ENCODE peak calls at places on chromosomes 16 and 17, in four cellular contexts. K, A, H and E are unnamed samples.

GRCh38 chr17:30091771-30092170 is 24.8 kb upstream of the NSRP1 start:
- DNase-seq in K (no peak), H (no peak), A (peak), E (no peak)

GRCh38 chr17:35079547-35079946 is 16.0 kb upstream of the RFFL start:
- DNase-seq in H (no peak), A (no peak), K (no peak), E (no peak)

GRCh38 chr17:68821860-68822693 is 133.1 kb downstream of the ABCA8 start:
- DNase-seq in H (no peak), K (no peak), A (peak), E (peak)

GRCh38 chr16:17032332-17032731 is 438.4 kb downstream of the XYLT1 start:
- DNase-seq in H (no peak), A (no peak), K (no peak), E (no peak)

GRCh38 chr17:61431594-61432311 is 20.5 kb upstream of the TBX4 start:
- DNase-seq in K (no peak), A (no peak), H (no peak), E (no peak)

GRCh38 chr16:66656547-66656946 is 40.0 kb downstream of the CMTM4 start:
- DNase-seq in K (no peak), H (no peak), A (no peak), E (no peak)

GRCh38 chr16:86566601-86566965 is at the start of gene FOXC2:
- DNase-seq in A (peak), H (peak), K (no peak), E (peak)

GRCh38 chr16:72856797-72857196 is 191.1 kb downstream of the ZFHX3 start:
- DNase-seq in H (no peak), K (no peak), A (no peak), E (no peak)

GRCh38 chr16:28910046-28911031 is 14.7 kb downstream of the RABEP2 start:
- DNase-seq in K (no peak), A (no peak), H (no peak), E (no peak)

GRCh38 chr17:34098712-34099111 is 156.4 kb upstream of the CCL2 start:
- DNase-seq in K (no peak), A (no peak), H (no peak), E (no peak)

GRCh38 chr16:3022697-3023414 is 886 bp downstream of the HCFC1R1 start:
- DNase-seq in A (no peak), K (no peak), H (no peak), E (no peak)

GRCh38 chr17:49191917-49192741 is 18.2 kb downstream of the GNGT2 start:
- DNase-seq in A (peak), H (peak), K (peak), E (peak)
- TF ChIP-seq CTCF in A (peak), H (no peak), K (peak), E (no peak)

GRCh38 chr16:15888072-15888976 is at the start of gene CEP20:
- DNase-seq in A (peak), K (peak), H (peak), E (peak)
- TF ChIP-seq CTCF in A (peak), K (peak), H (no peak), E (no peak)

DNA sequence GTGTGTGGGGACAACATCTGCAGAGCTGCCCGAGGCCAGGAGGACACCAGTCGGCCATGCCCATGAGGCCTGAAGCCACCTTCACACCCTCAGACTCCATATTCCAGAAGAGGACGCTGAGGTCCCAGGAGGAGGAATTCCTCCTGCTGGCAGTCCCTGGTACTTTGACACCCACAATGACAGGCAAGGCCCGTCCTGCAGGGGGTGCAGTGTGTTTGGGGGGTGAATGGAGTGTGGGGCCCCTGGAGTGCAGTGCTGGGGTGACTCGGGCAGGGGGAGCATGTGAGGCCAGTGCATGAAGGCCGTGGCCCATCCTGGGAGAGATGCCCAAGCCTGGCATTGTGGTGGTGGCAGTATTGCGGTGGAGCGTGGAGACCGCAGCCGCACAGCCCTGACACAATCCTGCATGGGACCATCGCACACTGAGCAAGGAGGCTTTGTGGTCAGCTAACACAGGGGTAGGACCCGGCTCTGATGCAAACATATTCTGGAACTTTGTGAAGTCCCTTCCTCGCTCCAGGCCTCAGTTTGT is 52.2 kb downstream of the ZDHHC7 start:
- DNase-seq in A (no peak), H (no peak), K (no peak), E (no peak)
- TF ChIP-seq CTCF in A (peak), H (no peak), K (no peak), E (no peak)

GRCh38 chr17:6575596-6575988 is 19.2 kb upstream of the PITPNM3 start:
- DNase-seq in A (no peak), K (no peak), H (no peak), E (no peak)

GRCh38 chr17:6573982-6574688 is 17.8 kb upstream of the PITPNM3 start:
- DNase-seq in A (no peak), H (no peak), K (no peak), E (no peak)

GRCh38 chr17:6576038-6576437 is 19.7 kb upstream of the PITPNM3 start:
- DNase-seq in H (no peak), K (no peak), A (no peak), E (no peak)

GRCh38 chr17:6572997-6573396 is 16.6 kb upstream of the PITPNM3 start:
- DNase-seq in H (no peak), A (no peak), K (no peak), E (no peak)

DNA sequence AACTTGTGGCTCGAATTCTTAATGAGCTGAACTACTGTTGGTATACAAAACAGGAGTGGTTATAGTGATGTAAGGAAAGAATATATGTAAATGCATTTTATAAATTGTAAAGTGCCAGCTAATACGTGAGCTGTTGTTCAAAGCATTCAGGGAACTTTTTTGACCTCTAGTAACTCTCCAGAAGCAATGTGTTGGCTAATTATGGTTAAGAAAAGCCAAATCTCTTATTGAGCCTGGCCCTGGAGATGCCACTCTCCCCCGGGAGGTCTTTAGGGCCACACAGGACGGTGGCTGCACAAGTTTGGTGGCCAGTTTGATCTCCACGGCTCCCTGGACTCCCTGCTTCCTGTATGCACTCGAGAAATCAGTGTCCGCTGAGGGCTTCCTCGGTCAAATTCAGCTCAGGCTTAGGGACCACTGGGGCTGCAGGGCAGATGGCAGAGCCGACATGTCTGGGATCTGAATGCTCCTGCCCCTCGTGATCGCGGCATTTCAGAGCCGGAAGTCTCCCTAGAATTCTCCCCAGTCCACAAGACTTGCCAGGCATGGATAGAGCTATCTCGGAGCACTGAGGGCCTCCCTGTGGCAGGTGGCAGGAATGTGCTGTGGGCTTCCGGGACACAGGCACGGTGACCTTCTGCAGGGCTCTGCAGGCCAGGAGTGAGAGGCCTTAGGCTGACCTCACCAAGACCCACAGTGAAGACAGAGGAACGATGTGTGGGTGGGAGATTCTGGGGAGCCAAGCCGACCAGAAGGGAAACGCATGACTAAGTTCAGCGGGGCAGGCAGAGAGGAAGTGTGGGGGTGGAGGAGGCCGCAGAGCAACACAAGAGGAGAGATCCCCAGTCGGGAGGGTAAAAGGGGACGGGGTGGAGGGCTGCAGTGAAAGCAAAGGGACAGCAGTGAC is 18.6 kb upstream of the PITPNM3 start:
- DNase-seq in A (no peak), H (no peak), K (no peak), E (peak)
- TF ChIP-seq CTCF in A (peak), H (no peak), K (no peak), E (no peak)

DNA sequence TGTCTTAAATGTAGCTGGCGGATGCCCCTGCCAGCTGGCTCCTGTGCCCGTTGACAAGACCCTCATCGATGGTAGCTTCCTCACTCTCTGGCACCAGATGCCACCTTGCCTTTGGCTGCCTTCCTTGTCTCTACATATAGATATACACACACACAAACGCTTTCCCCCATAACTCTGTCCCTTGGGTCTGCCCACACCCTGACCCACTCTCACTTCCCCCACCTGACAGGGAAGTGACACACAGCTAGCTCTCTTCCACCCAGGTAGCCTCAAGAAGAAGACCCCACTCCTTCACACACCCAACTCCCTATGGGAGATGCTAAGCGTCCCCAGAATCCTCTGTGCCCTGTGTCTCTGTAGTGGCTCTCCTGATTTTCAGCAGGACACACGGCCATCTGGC is 25.6 kb downstream of the JUP start:
- DNase-seq in K (no peak), A (no peak), H (no peak), E (no peak)
- TF ChIP-seq CTCF in K (no peak), A (no peak), H (no peak), E (no peak)

DNA sequence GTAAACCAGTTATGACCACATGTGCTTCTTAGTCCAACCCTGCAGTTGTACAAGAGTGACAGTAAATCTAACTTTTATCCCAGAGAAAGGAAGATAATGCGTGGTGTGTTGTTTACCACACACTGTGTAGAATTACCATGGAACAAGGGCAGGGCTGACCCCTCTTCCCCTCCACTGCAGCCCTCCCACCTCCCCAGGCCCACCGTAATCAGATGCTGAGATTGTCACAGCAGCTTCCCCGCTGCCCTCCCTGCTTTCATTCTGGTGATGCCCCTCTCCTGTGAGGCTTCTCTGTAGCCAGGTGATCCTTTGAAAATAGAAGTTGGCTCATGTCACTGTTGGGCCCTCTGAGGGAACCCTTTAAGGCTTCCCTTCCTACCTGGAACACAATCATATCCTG is 271.3 kb downstream of the SNX29 start:
- DNase-seq in K (no peak), H (no peak), A (no peak), E (no peak)
- TF ChIP-seq CTCF in K (no peak), H (no peak), A (no peak), E (no peak)